ENCODE peak calls at places on chromosomes 16 and 17, in four cellular contexts. Y, O, I and Z are unnamed samples.

GRCh38 chr16:85125570-85126382 is 13.5 kb upstream of the CIBAR2 start:
- DNase-seq in Y (no peak), O (no peak), I (no peak), Z (no peak)

GRCh38 chr16:31360296-31360695 is 5.3 kb downstream of the ITGAX start:
- DNase-seq in Y (no peak), O (no peak), I (no peak), Z (no peak)

GRCh38 chr17:17229416-17230098 is 7.4 kb downstream of the FLCN start:
- DNase-seq in Y (no peak), O (no peak), I (no peak), Z (no peak)

GRCh38 chr17:34850023-34850422 is 111.2 kb downstream of the CCT6B start:
- DNase-seq in Y (no peak), O (no peak), I (no peak), Z (peak; percentile 5)

GRCh38 chr16:71933913-71934696 is 38.8 kb downstream of the IST1 start:
- DNase-seq in Y (no peak), O (no peak), I (no peak), Z (peak; percentile 65)

GRCh38 chr16:21277927-21278706 is at the start of gene CRYM:
- DNase-seq in Y (peak; percentile 54), O (no peak), I (no peak), Z (peak; percentile 25)

GRCh38 chr16:4298761-4299522 is 16.9 kb upstream of the GLIS2 start:
- DNase-seq in Y (no peak), O (peak; percentile 77), I (peak; percentile 69), Z (peak; percentile 91)

GRCh38 chr16:69934044-69934443 is 17.1 kb upstream of the CLEC18A start:
- DNase-seq in Y (no peak), O (no peak), I (no peak), Z (no peak)

GRCh38 chr16:29674188-29674587 is 4.8 kb upstream of the QPRT start:
- DNase-seq in Y (no peak), O (no peak), I (no peak), Z (peak; percentile 55)

GRCh38 chr17:73278465-73279453 is 17.1 kb upstream of the CPSF4L start:
- DNase-seq in Y (no peak), O (no peak), I (no peak), Z (no peak)

GRCh38 chr17:83193336-83194188 is 114.2 kb downstream of the METRNL start:
- DNase-seq in Y (no peak), O (no peak), I (no peak), Z (peak; percentile 54)

GRCh38 chr17:39757931-39758873 is 20.5 kb downstream of the GRB7 start:
- DNase-seq in Y (peak; percentile 89), O (no peak), I (no peak), Z (no peak)

GRCh38 chr16:81863630-81864352 is 84.7 kb downstream of the PLCG2 start:
- DNase-seq in Y (peak; percentile 72), O (no peak), I (no peak), Z (no peak)

GRCh38 chr17:68200689-68201424 is 47.0 kb upstream of the AMZ2 start:
- DNase-seq in Y (peak; percentile 81), O (no peak), I (no peak), Z (peak; percentile 56)

GRCh38 chr17:29927546-29927945 is 2.5 kb downstream of the SSH2 start:
- DNase-seq in Y (no peak), O (no peak), I (no peak), Z (no peak)

GRCh38 chr16:57993452-57993851 is 7.0 kb downstream of the ZNF319 start:
- DNase-seq in Y (no peak), O (no peak), I (no peak), Z (no peak)

GRCh38 chr17:60075981-60076380 is 2.7 kb downstream of the HEATR6 start:
- DNase-seq in Y (no peak), O (no peak), I (no peak), Z (no peak)

GRCh38 chr17:75854111-75854748 is 905 bp downstream of the WBP2 start:
- DNase-seq in Y (no peak), O (no peak), I (no peak), Z (peak; percentile 73)

GRCh38 chr17:78924481-78925151 is 571 bp downstream of the TIMP2 start:
- DNase-seq in Y (no peak), O (no peak), I (no peak), Z (no peak)

GRCh38 chr16:19331794-19332193 is 46.3 kb downstream of the CLEC19A start:
- DNase-seq in Y (no peak), O (no peak), I (no peak), Z (no peak)

GRCh38 chr17:50638851-50639767 is 4.4 kb downstream of the ABCC3 start:
- DNase-seq in Y (no peak), O (peak; percentile 75), I (peak; percentile 92), Z (peak; percentile 97)

GRCh38 chr17:58809564-58809936 is 53.9 kb downstream of the PPM1E start:
- DNase-seq in Y (no peak), O (no peak), I (no peak), Z (no peak)

GRCh38 chr16:68480084-68480995 is 32.0 kb upstream of the SMPD3 start:
- DNase-seq in Y (no peak), O (no peak), I (no peak), Z (no peak)

GRCh38 chr16:49486350-49486749 is 112.7 kb downstream of the C16orf78 start:
- DNase-seq in Y (no peak), O (no peak), I (no peak), Z (no peak)

GRCh38 chr16:66344533-66345145 is 21.9 kb upstream of the CDH5 start:
- DNase-seq in Y (peak; percentile 41), O (no peak), I (no peak), Z (peak; percentile 58)

GRCh38 chr16:11585460-11586374 is 1.0 kb downstream of the LITAF start:
- DNase-seq in Y (peak; percentile 32), O (no peak), I (no peak), Z (no peak)

GRCh38 chr17:50270430-50271172 is 3.7 kb upstream of the TMEM92 start:
- DNase-seq in Y (no peak), O (no peak), I (no peak), Z (peak; percentile 79)

GRCh38 chr17:9883451-9883850 is 21.6 kb downstream of the RCVRN start:
- DNase-seq in Y (no peak), O (no peak), I (no peak), Z (no peak)

GRCh38 chr16:22217890-22218730 is 12.0 kb downstream of the EEF2K start:
- DNase-seq in Y (peak; percentile 85), O (no peak), I (no peak), Z (peak; percentile 56)

GRCh38 chr16:1470543-1471251 is 4.1 kb downstream of the CLCN7 start:
- DNase-seq in Y (no peak), O (no peak), I (no peak), Z (peak; percentile 80)

GRCh38 chr16:48279199-48279598 is 31.9 kb upstream of the ABCC11 start:
- DNase-seq in Y (no peak), O (no peak), I (no peak), Z (no peak)

GRCh38 chr17:45771473-45771959 is 12.6 kb upstream of the CRHR1 start:
- DNase-seq in Y (no peak), O (no peak), I (no peak), Z (no peak)

GRCh38 chr16:16004314-16004749 is 54.9 kb downstream of the ABCC1 start:
- DNase-seq in Y (no peak), O (peak; percentile 35), I (no peak), Z (peak; percentile 84)

GRCh38 chr16:27972500-27972899 is 91.0 kb downstream of the GSG1L start:
- DNase-seq in Y (peak; percentile 72), O (no peak), I (no peak), Z (peak; percentile 25)
- TF ChIP-seq CTCF in Y (peak; percentile 69), O (peak; percentile 43), I (peak; percentile 64), Z (peak; percentile 37)

GRCh38 chr17:33013596-33014375 is 22.1 kb downstream of the SPACA3 start:
- DNase-seq in Y (no peak), O (no peak), I (no peak), Z (no peak)
- H3K4me3 ChIP-seq in Y (no peak overlapping the region), O (no peak overlapping the region), I (no peak overlapping the region), Z (no peak overlapping the region)

GRCh38 chr16:88905563-88905962 is 39.1 kb upstream of the PABPN1L start:
- DNase-seq in Y (peak; percentile 63), O (no peak), I (no peak), Z (no peak)

GRCh38 chr16:88906020-88906419 is 39.6 kb upstream of the PABPN1L start:
- DNase-seq in Y (no peak), O (no peak), I (no peak), Z (no peak)

GRCh38 chr16:88908307-88908706 is 41.8 kb upstream of the PABPN1L start:
- DNase-seq in Y (no peak), O (no peak), I (no peak), Z (no peak)

GRCh38 chr16:88907768-88908167 is 41.3 kb upstream of the PABPN1L start:
- DNase-seq in Y (no peak), O (no peak), I (no peak), Z (peak; percentile 41)

DNA sequence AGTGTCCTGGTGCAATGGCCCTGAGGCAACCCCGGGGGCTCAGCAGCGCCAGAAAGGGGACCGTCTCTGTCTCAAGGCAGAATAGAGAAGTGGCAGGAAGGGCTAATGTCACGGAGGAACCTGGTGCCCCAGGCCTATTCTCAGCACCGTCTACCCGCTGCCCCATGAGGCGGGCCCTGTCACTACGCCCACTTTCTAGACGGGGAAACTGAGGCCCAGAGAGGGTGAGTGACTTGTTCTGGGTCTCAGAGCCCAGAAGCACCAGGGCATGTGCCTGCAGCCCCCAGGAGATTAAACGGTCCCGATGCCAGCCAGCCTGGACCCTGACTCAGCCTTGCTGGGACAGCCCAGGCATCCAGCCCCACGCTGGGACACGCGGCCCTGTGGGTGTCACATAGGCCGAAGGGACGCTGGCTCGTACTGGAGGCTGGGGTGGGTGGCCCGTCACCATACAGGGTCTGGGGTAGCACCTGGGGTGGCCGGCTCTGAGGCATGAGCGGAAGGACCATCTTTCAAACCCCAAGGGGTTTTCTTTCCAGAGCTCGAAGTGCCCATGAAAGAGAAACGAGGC is 40.2 kb upstream of the PABPN1L start:
- DNase-seq in Y (no peak), O (no peak), I (no peak), Z (no peak)
- TF ChIP-seq CTCF in Y (no peak), O (no peak), I (no peak), Z (no peak)

GRCh38 chr17:65515959-65516948 is 45.2 kb downstream of the AXIN2 start:
- DNase-seq in Y (no peak), O (no peak), I (no peak), Z (no peak)
- H3K4me3 ChIP-seq in Y (no peak overlapping the region), O (no peak overlapping the region), I (no peak overlapping the region), Z (no peak overlapping the region)

DNA sequence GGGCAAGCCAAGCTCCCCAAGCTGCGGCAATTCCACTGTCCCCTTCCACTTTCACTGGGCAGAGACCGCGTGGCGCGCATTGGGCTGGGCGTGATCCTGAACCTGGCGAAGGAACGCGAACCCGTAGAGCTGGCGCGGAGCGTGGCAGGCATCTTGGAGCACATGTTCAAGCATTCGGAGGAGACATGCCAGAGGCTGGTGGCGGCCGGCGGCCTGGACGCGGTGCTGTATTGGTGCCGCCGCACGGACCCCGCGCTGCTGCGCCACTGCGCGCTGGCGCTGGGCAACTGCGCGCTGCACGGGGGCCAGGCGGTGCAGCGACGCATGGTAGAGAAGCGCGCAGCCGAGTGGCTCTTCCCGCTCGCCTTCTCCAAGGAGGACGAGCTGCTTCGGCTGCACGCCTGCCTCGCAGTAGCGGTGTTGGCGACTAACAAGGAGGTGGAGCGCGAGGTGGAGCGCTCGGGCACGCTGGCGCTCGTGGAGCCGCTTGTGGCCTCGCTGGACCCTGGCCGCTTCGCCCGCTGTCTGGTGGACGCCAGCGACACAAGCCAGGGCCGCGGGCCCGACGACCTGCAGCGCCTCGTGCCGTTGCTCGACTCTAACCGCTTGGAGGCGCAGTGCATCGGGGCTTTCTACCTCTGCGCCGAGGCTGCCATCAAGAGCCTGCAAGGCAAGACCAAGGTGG is 9.8 kb downstream of the SARM1 start:
- DNase-seq in Y (no peak), O (no peak), I (no peak), Z (no peak)
- TF ChIP-seq CTCF in Y (no peak), O (no peak), I (peak; percentile 16), Z (no peak)

GRCh38 chr16:78669994-78670393 is 570.5 kb downstream of the WWOX start:
- DNase-seq in Y (no peak), O (no peak), I (no peak), Z (peak; percentile 74)
- H3K4me3 ChIP-seq in Y (no peak overlapping the region), O (no peak overlapping the region), I (no peak overlapping the region), Z (no peak overlapping the region)